ENCODE peak calls at places on chromosome X, in nine cellular contexts. One of them, this sample, is unnamed.

GRCh38 chrX:114619874-114620273 is 36.0 kb downstream of the HTR2C start:
- DNase-seq in amniotic stem cell: no peak
- DNase-seq in activated CD4-positive, alpha-beta T cell treated with anti-CD3 and anti-CD28 coated beads, Interleukin-2, amount 50 U/mL, for 24 hours: no peak
- DNase-seq in NCI-H2029 treated with DMSO at 0.1 percent for 48 hours: no peak
- DNase-seq in activated naive CD4-positive, alpha-beta T cell treated with Interleukin-2 at 50 U/mL for 16 hours: no peak
- DNase-seq in iris pigment epithelial cell: peak; percentile 7
- DNase-seq in T follicular helper cell: no peak
- DNase-seq in AG10803: peak; percentile 0
- DNase-seq in mesothelial cell of epicardium: no peak
- DNase-seq in this sample: no peak

GRCh38 chrX:10288400-10288799 is 131.6 kb downstream of the CLCN4 start:
- DNase-seq in iris pigment epithelial cell: peak; percentile 36
- DNase-seq in activated naive CD4-positive, alpha-beta T cell treated with Interleukin-2 at 50 U/mL for 16 hours: no peak
- DNase-seq in NCI-H2029 treated with DMSO at 0.1 percent for 48 hours: no peak
- DNase-seq in mesothelial cell of epicardium: no peak
- DNase-seq in activated CD4-positive, alpha-beta T cell treated with anti-CD3 and anti-CD28 coated beads, Interleukin-2, amount 50 U/mL, for 24 hours: no peak
- DNase-seq in AG10803: peak; percentile 2
- DNase-seq in amniotic stem cell: no peak
- DNase-seq in T follicular helper cell: no peak
- DNase-seq in this sample: no peak

GRCh38 chrX:121949041-121949760 is 901.8 kb downstream of the GLUD2 start:
- DNase-seq in activated CD4-positive, alpha-beta T cell treated with anti-CD3 and anti-CD28 coated beads, Interleukin-2, amount 50 U/mL, for 24 hours: no peak
- DNase-seq in AG10803: peak; percentile 58
- DNase-seq in amniotic stem cell: no peak
- DNase-seq in NCI-H2029 treated with DMSO at 0.1 percent for 48 hours: no peak
- DNase-seq in activated naive CD4-positive, alpha-beta T cell treated with Interleukin-2 at 50 U/mL for 16 hours: no peak
- DNase-seq in iris pigment epithelial cell: no peak
- DNase-seq in mesothelial cell of epicardium: no peak
- DNase-seq in T follicular helper cell: no peak
- DNase-seq in this sample: no peak

GRCh38 chrX:125175991-125176390 is 143.7 kb upstream of the TEX13C start:
- DNase-seq in activated naive CD4-positive, alpha-beta T cell treated with Interleukin-2 at 50 U/mL for 16 hours: no peak
- DNase-seq in T follicular helper cell: no peak
- DNase-seq in iris pigment epithelial cell: no peak
- DNase-seq in NCI-H2029 treated with DMSO at 0.1 percent for 48 hours: no peak
- DNase-seq in AG10803: no peak
- DNase-seq in amniotic stem cell: no peak
- DNase-seq in activated CD4-positive, alpha-beta T cell treated with anti-CD3 and anti-CD28 coated beads, Interleukin-2, amount 50 U/mL, for 24 hours: no peak
- DNase-seq in mesothelial cell of epicardium: no peak
- DNase-seq in this sample: no peak

GRCh38 chrX:16436348-16437188 is 213.4 kb upstream of the S100G start:
- DNase-seq in amniotic stem cell: peak; percentile 49
- DNase-seq in NCI-H2029 treated with DMSO at 0.1 percent for 48 hours: peak; percentile 10
- DNase-seq in mesothelial cell of epicardium: peak; percentile 38
- DNase-seq in activated CD4-positive, alpha-beta T cell treated with anti-CD3 and anti-CD28 coated beads, Interleukin-2, amount 50 U/mL, for 24 hours: peak; percentile 51
- DNase-seq in iris pigment epithelial cell: peak; percentile 63
- DNase-seq in T follicular helper cell: peak; percentile 41
- DNase-seq in AG10803: peak; percentile 71
- DNase-seq in activated naive CD4-positive, alpha-beta T cell treated with Interleukin-2 at 50 U/mL for 16 hours: peak; percentile 58
- DNase-seq in this sample: peak; percentile 55

GRCh38 chrX:79270401-79270800 is 96.7 kb downstream of the ITM2A start:
- DNase-seq in AG10803: no peak
- DNase-seq in iris pigment epithelial cell: no peak
- DNase-seq in activated naive CD4-positive, alpha-beta T cell treated with Interleukin-2 at 50 U/mL for 16 hours: peak; percentile 79
- DNase-seq in T follicular helper cell: peak; percentile 62
- DNase-seq in amniotic stem cell: no peak
- DNase-seq in activated CD4-positive, alpha-beta T cell treated with anti-CD3 and anti-CD28 coated beads, Interleukin-2, amount 50 U/mL, for 24 hours: peak; percentile 64
- DNase-seq in NCI-H2029 treated with DMSO at 0.1 percent for 48 hours: no peak
- DNase-seq in mesothelial cell of epicardium: no peak
- DNase-seq in this sample: no peak

GRCh38 chrX:80808854-80809493 is 703 bp downstream of the BRWD3 start:
- DNase-seq in amniotic stem cell: no peak
- DNase-seq in iris pigment epithelial cell: peak; percentile 18
- DNase-seq in activated CD4-positive, alpha-beta T cell treated with anti-CD3 and anti-CD28 coated beads, Interleukin-2, amount 50 U/mL, for 24 hours: peak; percentile 7
- DNase-seq in T follicular helper cell: peak; percentile 18
- DNase-seq in mesothelial cell of epicardium: no peak
- DNase-seq in activated naive CD4-positive, alpha-beta T cell treated with Interleukin-2 at 50 U/mL for 16 hours: peak; percentile 18
- DNase-seq in AG10803: peak; percentile 2
- DNase-seq in NCI-H2029 treated with DMSO at 0.1 percent for 48 hours: peak; percentile 20
- DNase-seq in this sample: no peak

GRCh38 chrX:14497184-14497666 is 32.1 kb upstream of the GLRA2 start:
- DNase-seq in amniotic stem cell: no peak
- DNase-seq in NCI-H2029 treated with DMSO at 0.1 percent for 48 hours: no peak
- DNase-seq in activated CD4-positive, alpha-beta T cell treated with anti-CD3 and anti-CD28 coated beads, Interleukin-2, amount 50 U/mL, for 24 hours: no peak
- DNase-seq in iris pigment epithelial cell: peak; percentile 44
- DNase-seq in activated naive CD4-positive, alpha-beta T cell treated with Interleukin-2 at 50 U/mL for 16 hours: peak; percentile 1
- DNase-seq in T follicular helper cell: no peak
- DNase-seq in mesothelial cell of epicardium: no peak
- DNase-seq in AG10803: peak; percentile 8
- DNase-seq in this sample: peak; percentile 4

GRCh38 chrX:46325312-46325877 is 219.8 kb downstream of the ZNF674 start:
- DNase-seq in activated naive CD4-positive, alpha-beta T cell treated with Interleukin-2 at 50 U/mL for 16 hours: peak; percentile 67
- DNase-seq in iris pigment epithelial cell: peak; percentile 63
- DNase-seq in amniotic stem cell: peak; percentile 71
- DNase-seq in activated CD4-positive, alpha-beta T cell treated with anti-CD3 and anti-CD28 coated beads, Interleukin-2, amount 50 U/mL, for 24 hours: peak; percentile 46
- DNase-seq in AG10803: peak; percentile 62
- DNase-seq in NCI-H2029 treated with DMSO at 0.1 percent for 48 hours: no peak
- DNase-seq in mesothelial cell of epicardium: no peak
- DNase-seq in T follicular helper cell: no peak
- DNase-seq in this sample: peak; percentile 87

GRCh38 chrX:19739683-19740082 is 147.7 kb downstream of the SH3KBP1 start:
- DNase-seq in activated naive CD4-positive, alpha-beta T cell treated with Interleukin-2 at 50 U/mL for 16 hours: peak; percentile 50
- DNase-seq in iris pigment epithelial cell: peak; percentile 64
- DNase-seq in amniotic stem cell: peak; percentile 8
- DNase-seq in T follicular helper cell: peak; percentile 29
- DNase-seq in AG10803: peak; percentile 69
- DNase-seq in NCI-H2029 treated with DMSO at 0.1 percent for 48 hours: no peak
- DNase-seq in mesothelial cell of epicardium: no peak
- DNase-seq in activated CD4-positive, alpha-beta T cell treated with anti-CD3 and anti-CD28 coated beads, Interleukin-2, amount 50 U/mL, for 24 hours: peak; percentile 36
- DNase-seq in this sample: peak; percentile 47

GRCh38 chrX:1885116-1885515 is 270.3 kb downstream of the ASMT start:
- DNase-seq in iris pigment epithelial cell: no peak
- DNase-seq in amniotic stem cell: no peak
- DNase-seq in AG10803: no peak
- DNase-seq in activated naive CD4-positive, alpha-beta T cell treated with Interleukin-2 at 50 U/mL for 16 hours: no peak
- DNase-seq in mesothelial cell of epicardium: no peak
- DNase-seq in activated CD4-positive, alpha-beta T cell treated with anti-CD3 and anti-CD28 coated beads, Interleukin-2, amount 50 U/mL, for 24 hours: no peak
- DNase-seq in T follicular helper cell: no peak
- DNase-seq in NCI-H2029 treated with DMSO at 0.1 percent for 48 hours: no peak
- DNase-seq in this sample: no peak

This sample was measured in H4.